ENCODE peak calls at places on chromosomes 4 and X, in five cellular contexts. One of them, this sample, is unnamed.

GRCh38 chr4:123409301-123409700 is 12.7 kb downstream of the SPRY1 start:
- DNase-seq in left ventricle myocardium inferior: no peak
- DNase-seq in neuronal stem cell: no peak
- DNase-seq in HCT116: no peak
- DNase-seq in mesenchymal stem cell: no peak
- DNase-seq in this sample: no peak

GRCh38 chr4:23728393-23728792 is 161.5 kb downstream of the PPARGC1A start:
- DNase-seq in mesenchymal stem cell: peak; percentile 89
- DNase-seq in HCT116: no peak
- DNase-seq in neuronal stem cell: no peak
- DNase-seq in left ventricle myocardium inferior: no peak
- DNase-seq in this sample: peak; percentile 48

GRCh38 chr4:44145868-44146267 is 302.7 kb downstream of the KCTD8 start:
- DNase-seq in mesenchymal stem cell: peak; percentile 14
- DNase-seq in left ventricle myocardium inferior: no peak
- DNase-seq in HCT116: no peak
- DNase-seq in neuronal stem cell: no peak
- DNase-seq in this sample: no peak

GRCh38 chr4:186666750-186667149 is 56.9 kb downstream of the FAT1 start:
- DNase-seq in left ventricle myocardium inferior: no peak
- DNase-seq in neuronal stem cell: no peak
- DNase-seq in HCT116: no peak
- DNase-seq in mesenchymal stem cell: peak; percentile 53
- DNase-seq in this sample: no peak

GRCh38 chr4:5041609-5042234 is 9.6 kb upstream of the STK32B start:
- DNase-seq in left ventricle myocardium inferior: no peak
- DNase-seq in neuronal stem cell: no peak
- DNase-seq in HCT116: no peak
- DNase-seq in mesenchymal stem cell: no peak
- DNase-seq in this sample: no peak

GRCh38 chr4:181432347-181432746 is 810.9 kb upstream of the TENM3 start:
- DNase-seq in neuronal stem cell: no peak
- DNase-seq in HCT116: no peak
- DNase-seq in mesenchymal stem cell: no peak
- DNase-seq in left ventricle myocardium inferior: no peak
- DNase-seq in this sample: no peak

GRCh38 chr4:41169256-41169655 is 45.1 kb downstream of the APBB2 start:
- DNase-seq in mesenchymal stem cell: no peak
- DNase-seq in HCT116: no peak
- DNase-seq in neuronal stem cell: no peak
- DNase-seq in left ventricle myocardium inferior: no peak
- DNase-seq in this sample: no peak

GRCh38 chr4:188086858-188087257 is 22.5 kb downstream of the TRIML2 start:
- DNase-seq in HCT116: no peak
- DNase-seq in neuronal stem cell: no peak
- DNase-seq in left ventricle myocardium inferior: no peak
- DNase-seq in mesenchymal stem cell: no peak
- DNase-seq in this sample: no peak

GRCh38 chrX:7574325-7574724 is 268.6 kb upstream of the VCX start:
- DNase-seq in left ventricle myocardium inferior: no peak
- DNase-seq in HCT116: no peak
- DNase-seq in neuronal stem cell: peak; percentile 11
- DNase-seq in mesenchymal stem cell: peak; percentile 2
- DNase-seq in this sample: peak; percentile 11

GRCh38 chrX:5730561-5730960 is 498.1 kb downstream of the NLGN4X start:
- DNase-seq in left ventricle myocardium inferior: no peak
- DNase-seq in HCT116: no peak
- DNase-seq in neuronal stem cell: no peak
- DNase-seq in mesenchymal stem cell: no peak
- DNase-seq in this sample: no peak

GRCh38 chr4:175953960-175954521 is 111.6 kb upstream of the WDR17 start:
- DNase-seq in neuronal stem cell: no peak
- DNase-seq in mesenchymal stem cell: no peak
- DNase-seq in left ventricle myocardium inferior: no peak
- DNase-seq in HCT116: no peak
- DNase-seq in this sample: no peak

GRCh38 chr4:83639849-83640493 is 104.1 kb downstream of the GPAT3 start:
- DNase-seq in left ventricle myocardium inferior: no peak
- DNase-seq in mesenchymal stem cell: peak; percentile 82
- DNase-seq in HCT116: peak; percentile 71
- DNase-seq in neuronal stem cell: peak; percentile 73
- DNase-seq in this sample: peak; percentile 52

GRCh38 chr4:140367738-140368137 is 5.7 kb upstream of the SCOC start:
- DNase-seq in neuronal stem cell: no peak
- DNase-seq in left ventricle myocardium inferior: no peak
- DNase-seq in HCT116: peak; percentile 12
- DNase-seq in mesenchymal stem cell: no peak
- DNase-seq in this sample: no peak

GRCh38 chrX:133415276-133416105 is at the start of gene GPC4:
- DNase-seq in neuronal stem cell: peak; percentile 51
- DNase-seq in mesenchymal stem cell: peak; percentile 67
- DNase-seq in HCT116: peak; percentile 57
- DNase-seq in left ventricle myocardium inferior: peak; percentile 65
- DNase-seq in this sample: no peak

GRCh38 chr4:86033171-86033570 is 326.7 kb downstream of the MAPK10 start:
- DNase-seq in left ventricle myocardium inferior: peak; percentile 36
- DNase-seq in HCT116: no peak
- DNase-seq in mesenchymal stem cell: peak; percentile 81
- DNase-seq in neuronal stem cell: no peak
- DNase-seq in this sample: no peak
- H3K4me3 ChIP-seq in left ventricle myocardium inferior: peak overlapping the region; percentile 20
- H3K4me3 ChIP-seq in HCT116: no peak overlapping the region
- H3K4me3 ChIP-seq in mesenchymal stem cell: no peak overlapping the region
- H3K4me3 ChIP-seq in neuronal stem cell: no peak overlapping the region
- H3K4me3 ChIP-seq in this sample: no peak overlapping the region

DNA sequence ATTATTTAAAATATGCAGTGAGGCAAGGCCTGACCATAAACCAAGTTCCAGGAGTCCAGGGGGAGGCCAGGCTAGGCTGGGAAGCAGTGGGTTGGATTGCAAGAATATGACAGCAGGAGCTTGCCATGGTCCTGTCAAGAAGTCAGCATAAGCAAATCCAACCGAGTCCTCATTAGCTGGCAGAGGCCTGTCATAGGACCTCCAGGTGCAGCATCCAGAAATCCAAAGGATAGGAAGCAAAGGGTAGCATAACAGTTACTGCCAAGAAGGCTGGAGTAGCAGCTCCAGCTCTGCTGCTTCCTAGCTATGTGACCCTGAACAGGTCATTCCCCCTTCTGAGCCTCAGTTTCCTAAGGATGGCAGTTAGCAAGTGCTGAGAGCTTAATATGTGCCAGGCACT is 13.4 kb downstream of the PJA1 start:
- DNase-seq in HCT116: no peak
- DNase-seq in mesenchymal stem cell: no peak
- DNase-seq in left ventricle myocardium inferior: no peak
- DNase-seq in neuronal stem cell: no peak
- DNase-seq in this sample: no peak
- H3K4me1 ChIP-seq in HCT116: peaks cover 60% of the 10 kb centered on the region
- H3K4me1 ChIP-seq in mesenchymal stem cell: peaks cover 7% of the 10 kb centered on the region
- H3K4me1 ChIP-seq in left ventricle myocardium inferior: no peaks in the 10 kb centered on the region
- H3K4me1 ChIP-seq in neuronal stem cell: peaks cover 20% of the 10 kb centered on the region
- H3K4me1 ChIP-seq in this sample: peaks cover 22% of the 10 kb centered on the region

DNA sequence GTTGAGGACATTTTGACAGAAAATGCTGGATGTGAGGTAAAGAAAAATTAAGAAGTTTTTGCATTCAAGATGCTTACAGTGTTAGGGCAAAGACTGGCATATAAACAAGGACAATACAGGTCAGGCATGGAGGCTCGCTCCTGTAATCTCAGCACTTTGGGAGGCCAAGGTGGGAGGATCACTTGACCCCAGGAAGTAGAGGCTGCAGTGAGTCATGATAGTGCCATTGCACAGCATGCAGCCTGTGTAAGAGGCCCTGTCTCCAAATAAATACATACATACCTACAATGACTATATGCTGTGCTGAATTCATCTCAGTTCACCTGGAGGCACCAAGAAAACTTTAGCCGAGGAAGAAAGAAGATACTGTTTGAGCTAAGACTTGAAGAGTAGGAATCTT is 2.3 kb downstream of the MAGT1 start:
- DNase-seq in HCT116: no peak
- DNase-seq in mesenchymal stem cell: no peak
- DNase-seq in neuronal stem cell: no peak
- DNase-seq in left ventricle myocardium inferior: no peak
- DNase-seq in this sample: no peak
- H3K4me3 ChIP-seq in HCT116: no peak overlapping the region
- H3K4me3 ChIP-seq in mesenchymal stem cell: no peak overlapping the region
- H3K4me3 ChIP-seq in neuronal stem cell: no peak overlapping the region
- H3K4me3 ChIP-seq in left ventricle myocardium inferior: peak overlapping the region; percentile 78
- H3K4me3 ChIP-seq in this sample: no peak overlapping the region

GRCh38 chr4:109433281-109434006 is at the start of gene SEC24B:
- DNase-seq in mesenchymal stem cell: peak; percentile 85
- DNase-seq in HCT116: peak; percentile 57
- DNase-seq in neuronal stem cell: peak; percentile 77
- DNase-seq in left ventricle myocardium inferior: peak; percentile 94
- DNase-seq in this sample: peak; percentile 44

GRCh38 chr4:109435635-109436034 is 2.0 kb downstream of the SEC24B start:
- DNase-seq in neuronal stem cell: no peak
- DNase-seq in mesenchymal stem cell: peak; percentile 14
- DNase-seq in left ventricle myocardium inferior: no peak
- DNase-seq in HCT116: no peak
- DNase-seq in this sample: no peak

GRCh38 chr4:109434793-109435080 is 1.1 kb downstream of the SEC24B start:
- DNase-seq in HCT116: no peak
- DNase-seq in neuronal stem cell: no peak
- DNase-seq in mesenchymal stem cell: no peak
- DNase-seq in left ventricle myocardium inferior: no peak
- DNase-seq in this sample: no peak

GRCh38 chr4:109432676-109433075 is 939 bp upstream of the SEC24B start:
- DNase-seq in HCT116: no peak
- DNase-seq in left ventricle myocardium inferior: no peak
- DNase-seq in mesenchymal stem cell: peak; percentile 88
- DNase-seq in neuronal stem cell: no peak
- DNase-seq in this sample: no peak

DNA sequence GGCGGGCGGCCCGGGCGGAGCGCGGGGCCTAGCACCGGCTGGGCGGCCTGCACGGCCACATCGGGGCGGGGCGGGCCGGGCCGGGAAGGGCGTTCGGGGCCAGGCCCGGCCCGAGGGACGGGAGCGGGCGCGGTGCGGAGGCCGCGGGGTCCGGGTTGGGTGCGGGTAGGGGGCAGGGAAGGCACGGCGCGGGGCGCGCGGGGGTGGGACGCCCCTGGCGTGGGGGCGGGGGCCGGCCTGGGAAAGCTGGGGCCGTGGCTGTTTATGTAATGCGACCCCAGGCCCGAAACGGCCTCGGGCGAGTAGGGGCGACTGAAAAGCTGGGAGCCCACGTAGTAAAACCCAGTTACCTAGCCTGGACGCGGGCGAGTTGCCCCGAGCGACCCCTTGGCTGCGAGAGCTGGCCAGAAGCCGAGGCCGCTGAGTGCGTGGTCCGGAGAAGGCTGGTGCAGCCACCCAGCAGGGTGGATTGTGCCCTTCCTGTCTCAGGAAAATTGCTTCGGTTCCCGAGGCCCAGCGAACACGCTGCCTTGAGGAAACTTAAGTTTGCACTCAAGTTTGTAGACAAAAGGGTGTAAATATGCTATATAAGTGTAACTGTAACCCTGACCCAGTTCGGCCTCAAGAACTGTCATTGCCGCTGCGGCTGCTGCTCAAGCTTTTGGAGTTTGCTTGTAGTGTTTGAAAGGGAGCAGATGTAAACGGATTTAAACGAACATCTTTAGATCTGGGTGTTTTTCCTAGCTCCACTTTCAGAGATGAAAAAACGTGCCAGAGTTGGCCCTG is 585 bp downstream of the SEC24B start:
- DNase-seq in neuronal stem cell: peak; percentile 14
- DNase-seq in mesenchymal stem cell: peak; percentile 49
- DNase-seq in HCT116: no peak
- DNase-seq in left ventricle myocardium inferior: peak; percentile 44
- DNase-seq in this sample: no peak
- H3K4me1 ChIP-seq in neuronal stem cell: peaks cover 17% of the 10 kb centered on the region
- H3K4me1 ChIP-seq in mesenchymal stem cell: peaks cover 5% of the 10 kb centered on the region
- H3K4me1 ChIP-seq in HCT116: peaks cover 22% of the 10 kb centered on the region
- H3K4me1 ChIP-seq in left ventricle myocardium inferior: peaks cover 68% of the 10 kb centered on the region
- H3K4me1 ChIP-seq in this sample: peaks cover 7% of the 10 kb centered on the region